ENCODE peak calls at places on chromosome 18, in seven cellular contexts. I, F, R, Q, B, L and S are unnamed samples.

GRCh38 chr18:59142274-59142673 is 2.6 kb downstream of the SEC11C start:
- DNase-seq in I (no peak), F (no peak), R (no peak), Q (no peak), B (no peak), L (no peak), S (no peak)

GRCh38 chr18:51053822-51054221 is 23.8 kb downstream of the SMAD4 start:
- DNase-seq in I (no peak), F (no peak), R (peak; percentile 26), Q (no peak), B (no peak), L (no peak), S (no peak)

GRCh38 chr18:61876899-61877298 is 15.9 kb downstream of the RNF152 start:
- DNase-seq in I (no peak), F (no peak), R (no peak), Q (no peak), B (no peak), L (no peak), S (no peak)

GRCh38 chr18:62751341-62751821 is 36.0 kb downstream of the PHLPP1 start:
- DNase-seq in I (no peak), F (no peak), R (peak; percentile 60), Q (no peak), B (no peak), L (no peak), S (no peak)

GRCh38 chr18:39039828-39040227 is 1474.2 kb upstream of the CELF4 start:
- DNase-seq in I (no peak), F (no peak), R (no peak), Q (no peak), B (no peak), L (no peak), S (no peak)

GRCh38 chr18:6370410-6370809 is 44.3 kb downstream of the L3MBTL4 start:
- DNase-seq in I (no peak), F (no peak), R (no peak), Q (no peak), B (no peak), L (no peak), S (no peak)

GRCh38 chr18:419542-420175 is 80.8 kb downstream of the COLEC12 start:
- DNase-seq in I (no peak), F (no peak), R (no peak), Q (no peak), B (no peak), L (no peak), S (no peak)

GRCh38 chr18:62326646-62327348 is 1.7 kb downstream of the TNFRSF11A start:
- DNase-seq in I (no peak), F (no peak), R (no peak), Q (no peak), B (no peak), L (no peak), S (no peak)

GRCh38 chr18:34977787-34978532 is 63.3 kb upstream of the MAPRE2 start:
- DNase-seq in I (peak; percentile 35), F (peak; percentile 72), R (no peak), Q (no peak), B (no peak), L (no peak), S (no peak)

GRCh38 chr18:79755496-79756142 is 42.1 kb upstream of the KCNG2 start:
- DNase-seq in I (no peak), F (peak; percentile 38), R (no peak), Q (no peak), B (no peak), L (no peak), S (no peak)

GRCh38 chr18:79933765-79934164 is 17.7 kb downstream of the SLC66A2 start:
- DNase-seq in I (no peak), F (peak; percentile 72), R (peak; percentile 79), Q (peak; percentile 7), B (no peak), L (no peak), S (no peak)

GRCh38 chr18:79903787-79904356 is 47.6 kb downstream of the SLC66A2 start:
- DNase-seq in I (no peak), F (peak; percentile 42), R (no peak), Q (peak; percentile 12), B (no peak), L (no peak), S (no peak)

GRCh38 chr18:22020127-22020866 is 149.1 kb upstream of the GATA6 start:
- DNase-seq in I (no peak), F (peak; percentile 65), R (no peak), Q (no peak), B (no peak), L (no peak), S (no peak)

GRCh38 chr18:68299906-68300305 is 415.0 kb downstream of the TMX3 start:
- DNase-seq in I (no peak), F (no peak), R (no peak), Q (no peak), B (no peak), L (no peak), S (peak; percentile 7)

GRCh38 chr18:58051765-58052460 is 7.9 kb downstream of the NEDD4L start:
- DNase-seq in I (no peak), F (no peak), R (peak; percentile 65), Q (no peak), B (peak; percentile 25), L (no peak), S (peak; percentile 21)

GRCh38 chr18:47997338-47997780 is 66.9 kb upstream of the SMAD2 start:
- DNase-seq in I (no peak), F (no peak), R (peak; percentile 10), Q (no peak), B (no peak), L (no peak), S (peak; percentile 20)

GRCh38 chr18:79544386-79544963 is 135.1 kb upstream of the CTDP1 start:
- DNase-seq in I (no peak), F (no peak), R (no peak), Q (peak; percentile 10), B (no peak), L (no peak), S (no peak)

GRCh38 chr18:62741118-62741566 is 25.8 kb downstream of the PHLPP1 start:
- DNase-seq in I (peak; percentile 46), F (no peak), R (peak; percentile 91), Q (no peak), B (peak; percentile 44), L (no peak), S (peak; percentile 74)

GRCh38 chr18:7256959-7257742 is 26.3 kb downstream of the LRRC30 start:
- DNase-seq in I (no peak), F (no peak), R (no peak), Q (no peak), B (no peak), L (no peak), S (no peak)

GRCh38 chr18:68826111-68826510 is 28.2 kb downstream of the CCDC102B start:
- DNase-seq in I (no peak), F (no peak), R (no peak), Q (no peak), B (no peak), L (no peak), S (peak; percentile 62)

GRCh38 chr18:70321616-70322015 is 32.8 kb downstream of the SOCS6 start:
- DNase-seq in I (peak; percentile 73), F (no peak), R (no peak), Q (no peak), B (no peak), L (no peak), S (no peak)

GRCh38 chr18:23032030-23032582 is 99.0 kb downstream of the RBBP8 start:
- DNase-seq in I (peak; percentile 79), F (no peak), R (peak; percentile 84), Q (no peak), B (no peak), L (peak; percentile 58), S (peak; percentile 85)

GRCh38 chr18:57657566-57657965 is 35.9 kb upstream of the NARS1 start:
- DNase-seq in I (no peak), F (no peak), R (no peak), Q (no peak), B (no peak), L (no peak), S (peak; percentile 30)

DNA sequence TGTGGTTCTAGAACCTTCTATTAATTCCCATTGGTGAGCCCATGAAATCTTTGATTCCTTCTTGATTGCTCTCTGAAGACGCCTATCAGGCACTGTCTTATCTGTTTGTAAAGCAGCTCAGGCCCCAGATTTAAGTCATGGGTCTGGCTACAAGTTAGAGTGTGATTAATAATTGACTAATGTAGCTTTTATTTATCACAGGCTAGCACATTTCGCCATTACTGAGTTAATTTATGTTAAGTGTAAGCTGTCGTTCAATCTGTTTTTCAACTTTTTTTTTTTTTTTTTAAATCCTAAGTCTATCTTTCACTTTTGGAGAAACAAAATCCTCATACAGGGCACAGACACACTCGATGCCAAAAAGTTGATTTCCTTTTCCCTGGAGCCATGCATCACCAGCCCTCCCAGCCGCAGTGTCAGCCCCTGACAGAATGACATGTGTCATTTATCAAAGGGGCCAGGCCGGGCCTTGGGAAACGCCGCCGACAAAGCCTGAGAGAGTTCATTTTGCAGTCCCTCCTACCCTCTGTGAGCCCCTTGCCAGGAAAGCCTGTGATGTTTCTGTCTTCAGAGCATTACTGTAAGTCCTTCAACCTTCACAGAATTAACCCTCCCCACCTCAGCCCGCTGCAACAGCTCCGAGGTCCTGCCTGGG is 15.8 kb downstream of the TSHZ1 start:
- DNase-seq in I (no peak), F (no peak), R (peak; percentile 42), Q (no peak), B (no peak), L (no peak), S (no peak)
- H3K4me3 ChIP-seq in I (no peak overlapping the region), F (peak overlapping the region; percentile 32), R (peak overlapping the region; percentile 40), Q (peak overlapping the region; percentile 9), B (no peak overlapping the region), L (peak overlapping the region; percentile 46), S (peak overlapping the region; percentile 7)

GRCh38 chr18:4068552-4069158 is 386.5 kb downstream of the DLGAP1 start:
- DNase-seq in I (no peak), F (peak; percentile 48), R (peak; percentile 63), Q (no peak), B (peak; percentile 30), L (peak; percentile 20), S (peak; percentile 60)
- TF ChIP-seq CTCF in I (peak; percentile 86), F (peak; percentile 69), R (peak; percentile 78), Q (peak; percentile 37), B (peak; percentile 54), L (peak; percentile 80), S (peak; percentile 81)

GRCh38 chr18:36481935-36482334 is 184.4 kb downstream of the FHOD3 start:
- DNase-seq in I (no peak), F (no peak), R (no peak), Q (no peak), B (no peak), L (no peak), S (no peak)

GRCh38 chr18:36485772-36486171 is 188.3 kb downstream of the FHOD3 start:
- DNase-seq in I (no peak), F (no peak), R (no peak), Q (no peak), B (no peak), L (no peak), S (no peak)

GRCh38 chr18:36476433-36476832 is 178.9 kb downstream of the FHOD3 start:
- DNase-seq in I (no peak), F (no peak), R (no peak), Q (no peak), B (no peak), L (no peak), S (peak; percentile 12)

GRCh38 chr18:36477776-36478175 is 180.3 kb downstream of the FHOD3 start:
- DNase-seq in I (no peak), F (no peak), R (no peak), Q (no peak), B (no peak), L (no peak), S (no peak)

GRCh38 chr18:36481201-36481657 is 183.7 kb downstream of the FHOD3 start:
- DNase-seq in I (no peak), F (no peak), R (no peak), Q (no peak), B (no peak), L (no peak), S (no peak)
- H3K4me3 ChIP-seq in I (no peak overlapping the region), F (no peak overlapping the region), R (no peak overlapping the region), Q (no peak overlapping the region), B (no peak overlapping the region), L (no peak overlapping the region), S (no peak overlapping the region)

GRCh38 chr18:43170586-43170985 is 55.1 kb upstream of the RIT2 start:
- DNase-seq in I (no peak), F (no peak), R (no peak), Q (no peak), B (no peak), L (no peak), S (no peak)
- TF ChIP-seq CTCF in I (no peak), F (no peak), R (no peak), Q (no peak), B (no peak), L (no peak), S (no peak)